ENCODE peak calls at places on chromosomes 5 and 9, in seven cellular contexts. L is K562, J is HCT116, E is HepG2, N is SK-N-SH, B is H1, W is GM12878. X is an unnamed sample.

GRCh38 chr5:166845044-166845443 is 1446.4 kb upstream of the WWC1 start:
- DNase-seq in W (no peak), B (no peak), L (peak; percentile 3), N (no peak), J (no peak), E (no peak), X (peak; percentile 58)

GRCh38 chr9:2991292-2991691 is 147.4 kb upstream of the PUM3 start:
- DNase-seq in N (no peak), E (peak; percentile 1), J (no peak), W (no peak), L (no peak), B (no peak), X (no peak)

GRCh38 chr5:40587284-40587882 is 92.3 kb upstream of the PTGER4 start:
- DNase-seq in N (no peak), W (no peak), B (no peak), E (no peak), J (no peak), L (no peak), X (peak; percentile 20)

GRCh38 chr9:75422939-75423522 is 334.7 kb downstream of the OSTF1 start:
- DNase-seq in L (no peak), B (no peak), W (no peak), N (no peak), J (no peak), E (no peak), X (no peak)

GRCh38 chr5:78903936-78904335 is 81.2 kb downstream of the ARSB start:
- DNase-seq in N (no peak), W (no peak), J (no peak), B (no peak), L (no peak), E (no peak), X (no peak)

GRCh38 chr9:137545123-137545522 is 5.1 kb downstream of the PNPLA7 start:
- DNase-seq in J (no peak), N (no peak), E (no peak), W (no peak), B (no peak), L (no peak), X (no peak)

GRCh38 chr9:109708507-109708945 is 71.5 kb upstream of the PALM2AKAP2 start:
- DNase-seq in E (no peak), L (no peak), N (no peak), J (no peak), W (no peak), B (no peak), X (no peak)

GRCh38 chr9:35516481-35516880 is 26.6 kb downstream of the RUSC2 start:
- DNase-seq in L (no peak), B (no peak), J (no peak), E (no peak), W (no peak), N (no peak), X (peak; percentile 57)

GRCh38 chr5:89421035-89421434 is 538.1 kb upstream of the MEF2C start:
- DNase-seq in N (no peak), B (no peak), L (no peak), J (no peak), W (no peak), E (no peak), X (no peak)

GRCh38 chr9:118252027-118252426 is 547.8 kb downstream of the TLR4 start:
- DNase-seq in N (no peak), W (no peak), L (no peak), B (no peak), J (no peak), E (no peak), X (no peak)

GRCh38 chr5:15704397-15704947 is 204.5 kb downstream of the FBXL7 start:
- DNase-seq in J (no peak), E (no peak), W (no peak), L (no peak), B (no peak), N (no peak), X (no peak)

GRCh38 chr9:122912964-122913673 is at the start of gene ZBTB6:
- DNase-seq in L (peak; percentile 82), E (peak; percentile 83), J (peak; percentile 79), B (no peak), N (peak; percentile 81), W (peak; percentile 84), X (peak; percentile 61)

GRCh38 chr5:143248822-143249579 is 154.5 kb downstream of the NR3C1 start:
- DNase-seq in E (peak; percentile 24), B (no peak), L (peak; percentile 83), N (no peak), W (no peak), J (no peak), X (no peak)

DNA sequence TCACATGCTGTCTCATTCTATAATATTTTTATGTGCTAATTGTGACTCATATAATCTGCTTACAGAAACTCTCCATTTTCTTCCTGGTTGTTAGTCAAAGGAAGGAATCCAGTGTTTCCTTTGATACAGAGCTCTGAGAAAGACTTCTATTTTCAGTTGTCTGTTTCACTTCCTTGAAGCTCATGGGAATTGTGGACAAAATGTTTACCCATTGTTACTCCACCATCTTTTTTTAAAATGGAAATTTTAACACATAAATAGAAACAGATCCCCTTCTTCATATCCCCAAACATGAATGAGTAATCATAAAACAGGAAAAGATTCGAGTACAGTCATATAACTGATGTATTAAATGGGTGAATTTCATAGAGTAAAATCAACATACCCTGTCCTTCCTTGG is 42.0 kb upstream of the KCNN2 start:
- DNase-seq in J (no peak), B (no peak), E (no peak), W (no peak), N (no peak), L (no peak), X (no peak)
- TF ChIP-seq JUND in J (no peak), B (no peak), E (no peak), W (no peak), N (no peak), L (no peak), X (no peak)

GRCh38 chr5:106601605-106602004 is 1069.1 kb downstream of the EFNA5 start:
- DNase-seq in J (no peak), N (no peak), W (peak; percentile 48), E (no peak), B (no peak), L (no peak), X (peak; percentile 71)
- TF ChIP-seq JUND in J (no peak), N (no peak), W (no peak), E (no peak), B (no peak), L (no peak), X (no peak)

GRCh38 chr5:77181596-77182304 is 28.7 kb upstream of the PDE8B start:
- DNase-seq in L (no peak), E (no peak), J (no peak), W (no peak), N (no peak), B (no peak), X (no peak)

GRCh38 chr5:77181173-77181572 is 29.3 kb upstream of the PDE8B start:
- DNase-seq in L (no peak), E (no peak), N (no peak), J (no peak), B (no peak), W (no peak), X (no peak)

GRCh38 chr5:77177576-77177975 is 32.9 kb upstream of the PDE8B start:
- DNase-seq in L (no peak), W (no peak), J (no peak), B (no peak), E (peak; percentile 36), N (no peak), X (no peak)

GRCh38 chr5:77176429-77176828 is 34.1 kb upstream of the PDE8B start:
- DNase-seq in W (no peak), E (no peak), B (no peak), J (no peak), N (no peak), L (no peak), X (no peak)

GRCh38 chr5:77180167-77181081 is 30.1 kb upstream of the PDE8B start:
- DNase-seq in E (no peak), B (no peak), N (peak; percentile 73), J (no peak), L (no peak), W (no peak), X (peak; percentile 40)
- TF ChIP-seq JUND in E (no peak), B (no peak), N (no peak), J (no peak), L (no peak), W (no peak), X (no peak)

GRCh38 chr5:32263683-32264082 is 49.1 kb downstream of the MTMR12 start:
- DNase-seq in L (no peak), N (no peak), W (no peak), B (no peak), E (no peak), J (no peak), X (no peak)

GRCh38 chr5:32259033-32259432 is 53.7 kb downstream of the MTMR12 start:
- DNase-seq in N (no peak), E (no peak), B (no peak), J (no peak), L (no peak), W (no peak), X (no peak)

GRCh38 chr5:32264954-32265572 is 47.7 kb downstream of the MTMR12 start:
- DNase-seq in B (no peak), W (no peak), J (no peak), E (no peak), L (no peak), N (no peak), X (no peak)

GRCh38 chr5:32258406-32258805 is 54.3 kb downstream of the MTMR12 start:
- DNase-seq in L (no peak), N (no peak), B (no peak), J (no peak), E (no peak), W (no peak), X (no peak)

DNA sequence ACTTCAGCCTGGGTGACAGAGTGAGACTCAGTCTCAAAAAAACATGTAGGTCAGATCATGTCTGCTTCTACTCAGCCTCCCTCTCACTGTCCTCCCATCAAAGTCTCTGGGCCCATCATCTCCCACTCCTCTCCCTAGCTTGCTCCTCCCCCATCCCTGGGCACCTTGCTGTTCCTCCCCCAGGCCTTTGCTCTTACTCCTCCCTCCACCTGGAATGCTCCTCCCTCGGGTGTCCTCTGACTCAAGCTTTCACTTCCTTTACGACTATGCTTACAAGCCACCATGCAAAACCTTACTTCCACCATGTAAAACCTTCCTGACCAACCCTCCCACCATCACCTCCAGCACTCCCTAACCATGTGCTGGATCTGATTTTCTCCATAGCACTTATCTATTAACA is 51.5 kb downstream of the MTMR12 start:
- DNase-seq in B (no peak), J (no peak), E (no peak), N (no peak), L (peak; percentile 20), W (no peak), X (no peak)
- TF ChIP-seq JUND in B (no peak), J (no peak), E (no peak), N (no peak), L (no peak), W (no peak), X (no peak)

GRCh38 chr5:109907751-109908150 is 218.0 kb downstream of the MAN2A1 start:
- DNase-seq in W (no peak), L (no peak), B (no peak), E (no peak), J (no peak), N (no peak), X (no peak)
- TF ChIP-seq JUND in W (no peak), L (no peak), B (no peak), E (no peak), J (no peak), N (peak; percentile 55), X (no peak)

GRCh38 chr5:134580001-134580460 is 52.6 kb downstream of the SAR1B start:
- DNase-seq in N (peak; percentile 9), J (no peak), B (no peak), W (no peak), L (no peak), E (no peak), X (peak; percentile 33)
- TF ChIP-seq JUND in N (no peak), J (no peak), B (no peak), W (no peak), L (no peak), E (no peak), X (no peak)

GRCh38 chr9:12702160-12702758 is 9.1 kb downstream of the TYRP1 start:
- DNase-seq in N (peak; percentile 30), W (no peak), L (no peak), B (peak; percentile 25), E (peak; percentile 3), J (peak; percentile 56), X (peak; percentile 85)
- TF ChIP-seq JUND in N (no peak), W (no peak), L (no peak), B (no peak), E (no peak), J (no peak), X (no peak)

X was measured in T47D.